ENCODE peak calls at places on chromosomes 11 and 22, in four cellular contexts. J, G, C and I are unnamed samples. For H3K9me3, the result is how much of the 10 kb centered on the place peaks cover.

GRCh38 chr22:29078036-29078868 is 5.4 kb downstream of the KREMEN1 start:
- DNase-seq in J (no peak), G (peak), C (no peak), I (no peak)

GRCh38 chr22:46362221-46362933 is 26.9 kb downstream of the TRMU start:
- DNase-seq in J (no peak), G (no peak), C (no peak), I (no peak)

GRCh38 chr11:117855452-117855851 is 21.0 kb downstream of the FXYD6 start:
- DNase-seq in J (no peak), G (peak), C (no peak), I (no peak)

GRCh38 chr11:116832350-116833290 is 2.9 kb downstream of the APOC3 start:
- DNase-seq in J (no peak), G (no peak), C (no peak), I (no peak)

GRCh38 chr11:16738949-16739262 is 459 bp downstream of the C11orf58 start:
- DNase-seq in J (no peak), G (no peak), C (no peak), I (no peak)

GRCh38 chr11:130897262-130898182 is 18.8 kb downstream of the SNX19 start:
- DNase-seq in J (peak), G (peak), C (peak), I (peak)

GRCh38 chr22:39900306-39901227 is at the start of gene GRAP2:
- DNase-seq in J (no peak), G (no peak), C (no peak), I (no peak)

GRCh38 chr11:118437736-118438125 is 1.4 kb downstream of the KMT2A start:
- DNase-seq in J (no peak), G (peak), C (peak), I (no peak)

GRCh38 chr11:113475160-113475761 is at the start of gene DRD2:
- DNase-seq in J (no peak), G (peak), C (no peak), I (no peak)

GRCh38 chr11:94837317-94837716 is 69.2 kb downstream of the AMOTL1 start:
- DNase-seq in J (no peak), G (no peak), C (peak), I (no peak)

GRCh38 chr11:117794772-117795629 is 2.0 kb downstream of the DSCAML1 start:
- DNase-seq in J (no peak), G (no peak), C (no peak), I (no peak)

GRCh38 chr11:76232026-76232665 is 25.8 kb upstream of the WNT11 start:
- DNase-seq in J (no peak), G (no peak), C (no peak), I (no peak)

DNA sequence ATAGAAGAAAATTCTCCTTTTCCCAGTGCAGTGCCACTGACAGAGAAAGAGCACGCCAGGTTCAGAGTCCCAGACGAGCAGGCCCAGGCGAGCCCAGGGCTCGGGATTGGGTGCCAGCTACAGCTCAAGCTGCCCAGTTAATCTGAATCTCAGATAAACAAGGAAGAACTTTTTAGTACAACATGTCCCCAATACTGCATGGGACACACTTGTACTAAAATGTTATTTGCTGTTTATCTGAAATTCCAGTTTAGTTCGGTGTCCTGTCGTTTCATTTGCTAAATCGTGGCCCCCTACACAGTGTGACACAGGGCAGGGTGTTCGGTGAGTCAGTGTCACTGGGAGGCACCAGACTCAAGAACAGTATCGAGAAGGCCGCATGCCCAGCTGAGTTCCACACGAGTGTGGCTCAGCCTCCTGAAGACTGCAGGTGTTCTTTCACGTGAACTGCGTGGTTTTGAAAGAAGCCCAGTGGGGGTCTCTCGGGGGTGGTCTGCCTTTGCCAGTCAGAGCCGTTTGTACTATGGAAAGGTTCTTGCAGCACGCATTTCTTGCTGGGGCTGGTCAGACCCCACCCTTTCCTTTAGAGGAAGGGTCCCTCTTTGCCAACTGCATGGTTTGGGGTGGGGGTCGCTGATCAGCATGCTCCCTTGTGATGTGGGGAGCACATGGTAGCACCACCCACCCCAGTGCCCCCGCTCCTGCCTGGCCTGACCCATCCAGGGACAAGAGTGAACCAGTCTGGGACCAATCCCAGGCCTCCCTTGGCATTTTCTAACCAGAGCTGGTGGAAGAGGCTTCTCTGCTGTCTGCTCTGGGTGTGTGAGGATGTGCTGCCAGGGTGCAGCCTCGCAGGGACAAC is 115.6 kb upstream of the B3GAT1 start:
- DNase-seq in J (no peak), G (no peak), C (peak), I (no peak)
- H3K9me3 ChIP-seq in J (under half), G (under half), C (under half), I (under half)

DNA sequence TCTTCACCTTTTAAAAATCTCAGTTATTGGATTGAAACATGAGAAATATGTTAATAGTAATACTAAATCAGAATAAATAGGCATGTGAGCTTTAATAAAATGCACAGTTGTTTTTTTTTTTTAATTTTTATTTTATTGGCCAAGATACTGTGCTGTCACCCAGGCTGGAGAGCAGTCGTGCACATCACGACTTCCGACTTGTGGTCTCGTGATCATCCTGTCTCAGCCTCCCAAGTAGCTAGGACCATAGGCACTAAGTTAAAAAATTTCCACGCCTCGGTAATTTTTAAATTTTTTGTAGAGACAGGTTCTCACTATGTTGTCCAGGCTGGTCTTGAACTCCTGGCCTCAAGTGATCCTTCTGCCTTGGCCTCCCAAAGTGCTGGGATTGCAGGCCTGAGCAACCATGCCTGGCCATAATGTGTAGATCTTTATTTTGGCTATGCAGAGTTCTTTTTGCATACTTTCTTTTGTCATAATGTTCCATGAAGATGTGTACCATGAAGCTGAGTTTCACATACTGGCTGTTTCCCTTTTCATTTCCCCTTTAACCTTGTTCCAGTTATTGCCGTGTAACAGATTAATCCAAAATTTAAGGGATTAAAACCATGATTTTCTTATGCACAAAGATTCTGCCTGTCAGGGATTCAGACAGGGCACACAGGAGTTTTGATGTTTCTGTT is 16.0 kb downstream of the CAPRIN1 start:
- DNase-seq in J (no peak), G (no peak), C (no peak), I (no peak)
- H3K27ac ChIP-seq in J (no peak), G (no peak), C (peak), I (peak)

GRCh38 chr11:34002420-34002819 is 49.1 kb upstream of the CAPRIN1 start:
- DNase-seq in J (no peak), G (no peak), C (no peak), I (no peak)

GRCh38 chr11:33997473-33998347 is 53.8 kb upstream of the CAPRIN1 start:
- DNase-seq in J (no peak), G (no peak), C (no peak), I (no peak)

GRCh38 chr11:33999393-33999792 is 52.1 kb upstream of the CAPRIN1 start:
- DNase-seq in J (no peak), G (no peak), C (no peak), I (no peak)

GRCh38 chr11:33994937-33995336 is 56.6 kb upstream of the CAPRIN1 start:
- DNase-seq in J (no peak), G (no peak), C (no peak), I (no peak)

GRCh38 chr11:33996498-33997454 is 54.8 kb upstream of the CAPRIN1 start:
- DNase-seq in J (peak), G (peak), C (peak), I (peak)
- H3K4me3 ChIP-seq in J (peak), G (no peak), C (no peak), I (peak)

GRCh38 chr11:2644844-2645778 is 54.7 kb downstream of the KCNQ1OT1 start:
- DNase-seq in J (no peak), G (no peak), C (no peak), I (no peak)

GRCh38 chr11:2641623-2642022 is 58.2 kb downstream of the KCNQ1OT1 start:
- DNase-seq in J (no peak), G (no peak), C (no peak), I (no peak)

GRCh38 chr11:2645779-2646118 is 54.0 kb downstream of the KCNQ1OT1 start:
- DNase-seq in J (no peak), G (no peak), C (no peak), I (no peak)

GRCh38 chr11:2647167-2647566 is 52.6 kb downstream of the KCNQ1OT1 start:
- DNase-seq in J (no peak), G (no peak), C (no peak), I (no peak)

GRCh38 chr11:2643746-2644145 is 56.0 kb downstream of the KCNQ1OT1 start:
- DNase-seq in J (no peak), G (no peak), C (no peak), I (no peak)
- H3K9me3 ChIP-seq in J (half or more), G (under half), C (under half), I (under half)

GRCh38 chr11:47236482-47236881 is 12.1 kb downstream of the ACP2 start:
- DNase-seq in J (no peak), G (no peak), C (no peak), I (no peak)
- H3K27ac ChIP-seq in J (peak), G (no peak), C (no peak), I (no peak)